ENCODE peak calls at places on chromosome 1, in four cellular contexts. One of them, this sample, is unnamed.

GRCh38 chr1:61377242-61377958 is 295.0 kb downstream of the NFIA start:
- DNase-seq in GM19239: no peak
- DNase-seq in frontal cortex: no peak
- DNase-seq in hypothalamus: no peak
- DNase-seq in this sample: no peak

GRCh38 chr1:27592191-27592590 is 11.8 kb downstream of the AHDC1 start:
- DNase-seq in GM19239: no peak
- DNase-seq in hypothalamus: no peak
- DNase-seq in frontal cortex: no peak
- DNase-seq in this sample: no peak

GRCh38 chr1:29695809-29696208 is 459.5 kb downstream of the PTPRU start:
- DNase-seq in hypothalamus: no peak
- DNase-seq in GM19239: no peak
- DNase-seq in frontal cortex: no peak
- DNase-seq in this sample: peak

GRCh38 chr1:236472850-236473788 is 50.7 kb upstream of the LGALS8 start:
- DNase-seq in frontal cortex: no peak
- DNase-seq in hypothalamus: no peak
- DNase-seq in GM19239: no peak
- DNase-seq in this sample: no peak

GRCh38 chr1:20153000-20153418 is 13.9 kb downstream of the PLA2G2F start:
- DNase-seq in frontal cortex: peak
- DNase-seq in hypothalamus: peak
- DNase-seq in GM19239: no peak
- DNase-seq in this sample: no peak

GRCh38 chr1:85480566-85480965 is 15.6 kb upstream of the DDAH1 start:
- DNase-seq in hypothalamus: no peak
- DNase-seq in GM19239: no peak
- DNase-seq in frontal cortex: no peak
- DNase-seq in this sample: no peak

GRCh38 chr1:42931911-42932422 is 26.7 kb downstream of the SLC2A1 start:
- DNase-seq in hypothalamus: no peak
- DNase-seq in GM19239: peak
- DNase-seq in frontal cortex: peak
- DNase-seq in this sample: no peak

GRCh38 chr1:182978158-182978853 is 25.3 kb upstream of the SHCBP1L start:
- DNase-seq in hypothalamus: no peak
- DNase-seq in frontal cortex: no peak
- DNase-seq in GM19239: no peak
- DNase-seq in this sample: no peak

GRCh38 chr1:43520100-43520828 is 10.4 kb upstream of the PTPRF start:
- DNase-seq in hypothalamus: no peak
- DNase-seq in frontal cortex: no peak
- DNase-seq in GM19239: no peak
- DNase-seq in this sample: no peak